ENCODE peak calls at places on chromosomes 11 and 22, in six cellular contexts. Z is sigmoid colon, F is adrenal gland, S is ovary, R is mammary epithelial cell, M is stomach. L is an unnamed sample.

GRCh38 chr11:132318421-132319157 is 948.2 kb downstream of the NTM start:
- DNase-seq in Z (no peak), F (no peak), S (no peak), R (peak; percentile 80), M (no peak), L (peak; percentile 76)

GRCh38 chr11:79417069-79417920 is 23.5 kb downstream of the TENM4 start:
- DNase-seq in Z (no peak), F (no peak), S (no peak), R (peak; percentile 33), M (no peak), L (peak; percentile 61)

GRCh38 chr11:115552773-115553438 is 48.7 kb upstream of the CADM1 start:
- DNase-seq in Z (no peak), F (no peak), S (no peak), R (no peak), M (no peak), L (no peak)

GRCh38 chr11:105230586-105230985 is 91.0 kb upstream of the CARD18 start:
- DNase-seq in Z (no peak), F (no peak), S (no peak), R (peak; percentile 14), M (no peak), L (peak; percentile 28)

GRCh38 chr11:57210731-57211335 is 26.2 kb downstream of the APLNR start:
- DNase-seq in Z (no peak), F (no peak), S (no peak), R (no peak), M (no peak), L (no peak)

GRCh38 chr11:83957038-83957900 is 671.1 kb upstream of the CCDC90B start:
- DNase-seq in Z (no peak), F (no peak), S (no peak), R (no peak), M (no peak), L (no peak)

GRCh38 chr11:30706276-30706675 is 120.1 kb upstream of the MPPED2 start:
- DNase-seq in Z (no peak), F (no peak), S (no peak), R (no peak), M (no peak), L (no peak)

GRCh38 chr22:29426476-29426875 is 11.9 kb upstream of the RFPL1 start:
- DNase-seq in Z (no peak), F (no peak), S (no peak), R (no peak), M (no peak), L (no peak)

GRCh38 chr11:25211635-25212251 is 714.9 kb downstream of the LUZP2 start:
- DNase-seq in Z (no peak), F (no peak), S (no peak), R (peak; percentile 75), M (no peak), L (peak; percentile 82)

GRCh38 chr11:127130321-127130720 is 129.8 kb upstream of the KIRREL3 start:
- DNase-seq in Z (no peak), F (no peak), S (no peak), R (no peak), M (no peak), L (no peak)

GRCh38 chr22:47625531-47626427 is 863.3 kb downstream of the TBC1D22A start:
- DNase-seq in Z (peak; percentile 45), F (no peak), S (peak; percentile 23), R (no peak), M (no peak), L (no peak)

GRCh38 chr11:8038393-8038792 is 42.6 kb upstream of the TUB start:
- DNase-seq in Z (no peak), F (no peak), S (peak; percentile 13), R (no peak), M (no peak), L (no peak)

GRCh38 chr22:49632199-49633009 is 195.3 kb downstream of the BRD1 start:
- DNase-seq in Z (peak; percentile 76), F (peak; percentile 52), S (peak; percentile 81), R (peak; percentile 8), M (peak; percentile 55), L (peak; percentile 4)

GRCh38 chr22:39183991-39184585 is 31.6 kb upstream of the CBX7 start:
- DNase-seq in Z (no peak), F (peak; percentile 28), S (peak; percentile 19), R (no peak), M (no peak), L (no peak)

GRCh38 chr11:21769188-21769587 is 423.7 kb upstream of the ANO5 start:
- DNase-seq in Z (no peak), F (no peak), S (no peak), R (no peak), M (no peak), L (no peak)

GRCh38 chr11:126722956-126723664 is 277.5 kb downstream of the KIRREL3 start:
- DNase-seq in Z (no peak), F (no peak), S (no peak), R (no peak), M (no peak), L (no peak)

GRCh38 chr11:15969281-15969680 is 387.1 kb downstream of the SOX6 start:
- DNase-seq in Z (peak; percentile 76), F (peak; percentile 71), S (peak; percentile 50), R (peak; percentile 87), M (peak; percentile 61), L (peak; percentile 92)

GRCh38 chr22:24824250-24824649 is 18.2 kb downstream of the SGSM1 start:
- DNase-seq in Z (no peak), F (no peak), S (no peak), R (no peak), M (no peak), L (no peak)

GRCh38 chr11:4072668-4073285 is 21.8 kb upstream of the RRM1 start:
- DNase-seq in Z (peak; percentile 83), F (peak; percentile 80), S (no peak), R (peak; percentile 61), M (peak; percentile 58), L (peak; percentile 70)

GRCh38 chr11:34145847-34146381 is 40.5 kb downstream of the NAT10 start:
- DNase-seq in Z (no peak), F (no peak), S (no peak), R (no peak), M (no peak), L (no peak)

GRCh38 chr11:34146411-34146810 is 41.0 kb downstream of the NAT10 start:
- DNase-seq in Z (no peak), F (no peak), S (no peak), R (no peak), M (no peak), L (no peak)

GRCh38 chr11:34146866-34147265 is 41.4 kb downstream of the NAT10 start:
- DNase-seq in Z (no peak), F (no peak), S (no peak), R (no peak), M (no peak), L (no peak)

GRCh38 chr11:34143048-34143447 is 37.6 kb downstream of the NAT10 start:
- DNase-seq in Z (no peak), F (no peak), S (no peak), R (no peak), M (no peak), L (no peak)

GRCh38 chr11:34145073-34145472 is 39.6 kb downstream of the NAT10 start:
- DNase-seq in Z (no peak), F (no peak), S (no peak), R (no peak), M (no peak), L (no peak)
- H3K36me3 ChIP-seq in Z (peaks cover 100% of the 10 kb centered on the region), F (no peaks in the 10 kb centered on the region), S (peaks cover 2% of the 10 kb centered on the region), R (peaks cover 50% of the 10 kb centered on the region), M (peaks cover 100% of the 10 kb centered on the region), L (peaks cover 55% of the 10 kb centered on the region)

DNA sequence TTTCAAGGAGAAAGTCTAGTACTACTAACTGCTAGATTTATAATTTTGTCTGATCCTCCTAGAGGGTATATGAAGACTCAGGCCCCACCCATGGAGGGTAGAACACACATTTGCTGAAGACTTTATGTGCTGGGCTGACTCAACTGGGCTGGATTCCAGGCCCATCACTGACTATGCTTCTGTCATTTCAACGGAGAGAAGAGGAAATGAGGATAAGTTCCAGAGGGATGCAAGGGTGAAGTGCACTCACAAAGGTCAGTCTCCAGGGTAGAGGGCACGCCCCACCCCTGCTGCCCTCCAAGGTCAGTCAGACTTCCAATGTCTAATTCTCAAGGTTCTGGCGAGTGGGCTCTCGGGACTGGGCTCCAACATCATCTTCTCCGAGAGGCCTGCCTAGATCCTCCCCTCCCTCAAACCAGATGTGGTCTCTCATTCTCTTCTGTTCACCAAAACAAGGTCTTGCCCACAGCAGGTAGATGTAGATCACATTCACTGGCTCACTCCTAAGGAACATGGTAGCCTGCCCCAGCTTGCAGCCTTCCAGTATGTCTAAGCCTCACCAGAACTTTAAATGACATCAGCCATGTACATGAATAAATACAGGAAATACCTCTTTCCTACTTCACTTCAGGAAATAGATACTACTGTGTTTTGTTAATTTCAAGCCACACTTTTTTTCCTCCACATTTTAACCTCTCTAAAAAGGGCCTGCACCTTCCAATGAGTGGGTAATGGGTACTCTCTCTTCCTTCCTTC is 7.3 kb upstream of the C11orf86 start:
- DNase-seq in Z (no peak), F (peak; percentile 73), S (no peak), R (peak; percentile 78), M (no peak), L (peak; percentile 96)
- H3K36me3 ChIP-seq in Z (no peaks in the 10 kb centered on the region), F (no peaks in the 10 kb centered on the region), S (no peaks in the 10 kb centered on the region), R (no peaks in the 10 kb centered on the region), M (no peaks in the 10 kb centered on the region), L (no peaks in the 10 kb centered on the region)

DNA sequence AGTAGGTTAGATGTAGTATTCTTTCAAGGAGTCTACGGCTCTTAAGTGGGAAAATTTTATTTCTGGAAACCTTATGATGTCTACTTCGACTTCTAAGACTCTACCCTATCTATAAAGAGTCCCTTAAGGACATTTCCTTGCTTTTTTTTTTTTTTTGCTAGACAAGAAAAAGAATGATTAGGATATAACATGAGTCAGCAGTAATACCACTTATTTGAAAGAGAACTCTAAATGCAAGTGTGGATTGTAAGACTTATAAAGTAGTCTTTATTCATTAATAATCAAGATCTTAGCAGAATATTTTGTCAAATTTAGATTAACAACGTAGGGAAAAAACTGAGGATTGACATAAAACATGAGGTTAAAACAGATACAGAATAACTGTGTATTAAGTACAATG is 71.0 kb downstream of the DKK3 start:
- DNase-seq in Z (no peak), F (no peak), S (no peak), R (no peak), M (no peak), L (peak; percentile 31)
- H3K36me3 ChIP-seq in Z (peaks cover 95% of the 10 kb centered on the region), F (no peaks in the 10 kb centered on the region), S (no peaks in the 10 kb centered on the region), R (peaks cover 2% of the 10 kb centered on the region), M (peaks cover 92% of the 10 kb centered on the region), L (peaks cover 10% of the 10 kb centered on the region)

DNA sequence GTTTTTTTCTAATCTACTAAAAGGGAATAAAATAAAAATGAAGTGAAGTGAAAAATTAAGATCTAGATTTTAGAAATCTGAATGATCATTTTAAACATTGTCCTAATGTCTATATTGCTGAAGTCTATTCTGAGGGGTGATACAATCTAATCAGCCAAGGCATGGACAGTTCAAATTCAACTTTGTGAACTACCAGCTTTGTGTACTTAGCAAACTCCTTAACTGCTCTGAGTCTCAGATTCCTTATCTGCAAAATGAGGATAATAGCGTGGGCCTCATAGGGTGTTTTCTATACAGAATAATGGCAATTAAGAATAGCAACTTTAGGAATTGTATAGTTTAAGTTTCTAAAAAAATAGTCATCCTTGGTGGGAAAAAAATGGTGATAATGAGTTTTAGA is 31.4 kb downstream of the FAR1 start:
- DNase-seq in Z (no peak), F (no peak), S (no peak), R (no peak), M (no peak), L (no peak)
- H3K36me3 ChIP-seq in Z (peaks cover 39% of the 10 kb centered on the region), F (no peaks in the 10 kb centered on the region), S (no peaks in the 10 kb centered on the region), R (peaks cover 30% of the 10 kb centered on the region), M (peaks cover 70% of the 10 kb centered on the region), L (peaks cover 6% of the 10 kb centered on the region)

GRCh38 chr22:22075382-22076163 is 93.0 kb upstream of the TOP3B start:
- DNase-seq in Z (no peak), F (no peak), S (no peak), R (no peak), M (no peak), L (no peak)
- H3K36me3 ChIP-seq in Z (no peaks in the 10 kb centered on the region), F (no peaks in the 10 kb centered on the region), S (no peaks in the 10 kb centered on the region), R (no peaks in the 10 kb centered on the region), M (no peaks in the 10 kb centered on the region), L (no peaks in the 10 kb centered on the region)

GRCh38 chr11:128480665-128481064 is 106.7 kb downstream of the ETS1 start:
- DNase-seq in Z (no peak), F (no peak), S (no peak), R (no peak), M (no peak), L (no peak)
- H3K36me3 ChIP-seq in Z (peaks cover 65% of the 10 kb centered on the region), F (no peaks in the 10 kb centered on the region), S (no peaks in the 10 kb centered on the region), R (peaks cover 44% of the 10 kb centered on the region), M (peaks cover 60% of the 10 kb centered on the region), L (peaks cover 14% of the 10 kb centered on the region)

L was measured in bronchial epithelial cell.